ENCODE peak calls at places on chromosomes 6 and 20, in seven cellular contexts. One of them, this sample, is unnamed.

GRCh38 chr6:105765239-105765638 is 320.9 kb upstream of the PRDM1 start:
- DNase-seq in K562: no peak
- DNase-seq in HCT116: no peak
- DNase-seq in WTC11: no peak
- DNase-seq in HepG2: no peak
- DNase-seq in H1: no peak
- DNase-seq in GM12878: no peak
- DNase-seq in this sample: no peak

GRCh38 chr20:8131598-8132014 is 460 bp upstream of the PLCB1 start:
- DNase-seq in K562: no peak
- DNase-seq in WTC11: no peak
- DNase-seq in GM12878: no peak
- DNase-seq in HepG2: no peak
- DNase-seq in H1: no peak
- DNase-seq in HCT116: no peak
- DNase-seq in this sample: peak; percentile 26

GRCh38 chr6:33297406-33297955 is 1.3 kb downstream of the RGL2 start:
- DNase-seq in GM12878: no peak
- DNase-seq in WTC11: peak; percentile 79
- DNase-seq in HCT116: no peak
- DNase-seq in H1: no peak
- DNase-seq in HepG2: no peak
- DNase-seq in K562: peak; percentile 50
- DNase-seq in this sample: no peak

GRCh38 chr20:54364365-54364764 is 111.0 kb upstream of the DOK5 start:
- DNase-seq in WTC11: no peak
- DNase-seq in H1: no peak
- DNase-seq in GM12878: no peak
- DNase-seq in HepG2: no peak
- DNase-seq in HCT116: no peak
- DNase-seq in K562: no peak
- DNase-seq in this sample: no peak

GRCh38 chr6:44664716-44665115 is 277.2 kb downstream of the CDC5L start:
- DNase-seq in GM12878: no peak
- DNase-seq in K562: no peak
- DNase-seq in HepG2: no peak
- DNase-seq in H1: no peak
- DNase-seq in WTC11: no peak
- DNase-seq in HCT116: no peak
- DNase-seq in this sample: no peak

GRCh38 chr6:162203287-162203686 is 524.3 kb downstream of the PRKN start:
- DNase-seq in HCT116: no peak
- DNase-seq in GM12878: no peak
- DNase-seq in H1: no peak
- DNase-seq in K562: no peak
- DNase-seq in HepG2: no peak
- DNase-seq in WTC11: no peak
- DNase-seq in this sample: no peak

GRCh38 chr6:28776269-28777146 is 147.3 kb downstream of the TRIM27 start:
- DNase-seq in HepG2: no peak
- DNase-seq in K562: peak; percentile 15
- DNase-seq in HCT116: no peak
- DNase-seq in GM12878: no peak
- DNase-seq in WTC11: no peak
- DNase-seq in H1: no peak
- DNase-seq in this sample: no peak

GRCh38 chr6:7723041-7723447 is 2.9 kb upstream of the BMP6 start:
- DNase-seq in HepG2: peak; percentile 79
- DNase-seq in GM12878: no peak
- DNase-seq in K562: peak; percentile 69
- DNase-seq in H1: peak; percentile 61
- DNase-seq in HCT116: peak; percentile 85
- DNase-seq in WTC11: peak; percentile 89
- DNase-seq in this sample: peak; percentile 62

GRCh38 chr6:106187424-106187982 is 101.4 kb downstream of the PRDM1 start:
- DNase-seq in HepG2: no peak
- DNase-seq in H1: no peak
- DNase-seq in HCT116: no peak
- DNase-seq in WTC11: no peak
- DNase-seq in GM12878: no peak
- DNase-seq in K562: no peak
- DNase-seq in this sample: no peak

GRCh38 chr20:20548527-20549266 is 163.7 kb downstream of the RALGAPA2 start:
- DNase-seq in HepG2: peak; percentile 85
- DNase-seq in GM12878: no peak
- DNase-seq in WTC11: no peak
- DNase-seq in HCT116: no peak
- DNase-seq in K562: no peak
- DNase-seq in H1: no peak
- DNase-seq in this sample: no peak

GRCh38 chr6:20907486-20908071 is 373.3 kb downstream of the CDKAL1 start:
- DNase-seq in GM12878: no peak
- DNase-seq in WTC11: peak; percentile 44
- DNase-seq in HCT116: no peak
- DNase-seq in H1: no peak
- DNase-seq in HepG2: no peak
- DNase-seq in K562: peak; percentile 15
- DNase-seq in this sample: no peak

GRCh38 chr6:22366214-22366613 is 69.4 kb upstream of the PRL start:
- DNase-seq in HepG2: no peak
- DNase-seq in K562: no peak
- DNase-seq in HCT116: no peak
- DNase-seq in H1: no peak
- DNase-seq in WTC11: no peak
- DNase-seq in GM12878: no peak
- DNase-seq in this sample: no peak

GRCh38 chr6:26097268-26097875 is 10.1 kb downstream of the HFE start:
- DNase-seq in HepG2: peak; percentile 75
- DNase-seq in HCT116: peak; percentile 55
- DNase-seq in WTC11: peak; percentile 68
- DNase-seq in H1: no peak
- DNase-seq in K562: peak; percentile 67
- DNase-seq in GM12878: no peak
- DNase-seq in this sample: peak; percentile 49

GRCh38 chr6:159254186-159254585 is 85.0 kb downstream of the FNDC1 start:
- DNase-seq in H1: no peak
- DNase-seq in WTC11: no peak
- DNase-seq in GM12878: no peak
- DNase-seq in HepG2: no peak
- DNase-seq in HCT116: no peak
- DNase-seq in K562: no peak
- DNase-seq in this sample: no peak
- TF ChIP-seq SP1 in H1: no peak
- TF ChIP-seq SP1 in WTC11: no peak
- TF ChIP-seq SP1 in GM12878: no peak
- TF ChIP-seq SP1 in HepG2: no peak
- TF ChIP-seq SP1 in HCT116: no peak
- TF ChIP-seq SP1 in K562: no peak
- TF ChIP-seq SP1 in this sample: no peak

DNA sequence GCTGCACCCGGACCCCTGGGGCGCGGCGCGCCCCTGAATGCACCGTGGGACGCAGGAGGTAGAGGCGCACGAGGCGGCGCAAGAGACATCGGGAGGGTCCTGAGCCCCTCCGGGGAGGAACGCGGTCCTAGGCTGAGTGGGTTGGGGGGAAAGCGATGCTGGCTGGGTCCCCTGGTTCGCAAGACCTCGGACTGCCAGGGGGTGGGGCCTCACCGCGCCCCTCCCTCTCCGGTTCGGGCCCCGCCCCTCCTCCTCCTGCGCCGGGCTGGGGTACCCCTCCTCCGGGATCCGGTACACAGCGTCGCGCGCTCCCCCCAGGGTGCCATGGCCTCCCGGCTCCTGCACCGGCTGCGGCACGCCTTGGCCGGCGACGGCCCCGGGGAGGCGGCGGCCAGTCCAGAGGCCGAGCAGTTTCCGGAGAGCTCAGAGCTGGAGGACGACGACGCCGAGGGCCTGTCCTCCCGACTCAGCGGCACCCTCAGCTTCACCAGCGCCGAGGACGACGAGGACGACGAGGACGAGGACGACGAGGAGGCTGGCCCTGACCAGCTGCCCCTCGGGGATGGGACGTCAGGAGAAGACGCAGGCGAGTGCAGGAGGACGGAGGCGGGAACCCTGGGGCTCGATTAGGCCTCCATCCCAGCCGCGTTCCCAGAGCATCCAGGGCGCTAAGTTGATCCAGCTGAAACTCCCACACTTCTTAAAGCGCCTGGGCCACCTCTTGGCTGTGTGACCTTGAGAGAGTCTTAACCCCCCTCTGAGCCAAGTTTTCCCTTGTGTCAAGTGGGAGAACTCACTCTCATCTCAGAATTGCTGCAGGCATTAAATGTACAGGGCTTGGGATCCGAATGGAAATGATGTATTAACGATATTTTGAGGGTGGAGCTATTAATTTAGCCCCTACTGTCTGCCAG is 541 bp downstream of the SNX21 start:
- DNase-seq in GM12878: no peak
- DNase-seq in HepG2: peak; percentile 47
- DNase-seq in H1: peak; percentile 59
- DNase-seq in WTC11: peak; percentile 87
- DNase-seq in HCT116: no peak
- DNase-seq in K562: peak; percentile 50
- DNase-seq in this sample: peak; percentile 73
- TF ChIP-seq SP1 in GM12878: no peak
- TF ChIP-seq SP1 in HepG2: peak; percentile 69
- TF ChIP-seq SP1 in H1: peak; percentile 15
- TF ChIP-seq SP1 in WTC11: peak; percentile 89
- TF ChIP-seq SP1 in HCT116: no peak
- TF ChIP-seq SP1 in K562: no peak
- TF ChIP-seq SP1 in this sample: no peak

GRCh38 chr20:10560681-10561080 is 113.1 kb downstream of the JAG1 start:
- DNase-seq in HepG2: no peak
- DNase-seq in K562: no peak
- DNase-seq in GM12878: no peak
- DNase-seq in HCT116: no peak
- DNase-seq in H1: no peak
- DNase-seq in WTC11: no peak
- DNase-seq in this sample: no peak

GRCh38 chr20:10559266-10559665 is 114.5 kb downstream of the JAG1 start:
- DNase-seq in WTC11: no peak
- DNase-seq in K562: no peak
- DNase-seq in H1: no peak
- DNase-seq in GM12878: no peak
- DNase-seq in HepG2: no peak
- DNase-seq in HCT116: no peak
- DNase-seq in this sample: no peak

GRCh38 chr20:10557685-10558084 is 116.1 kb downstream of the JAG1 start:
- DNase-seq in HepG2: no peak
- DNase-seq in K562: no peak
- DNase-seq in HCT116: no peak
- DNase-seq in H1: peak; percentile 15
- DNase-seq in WTC11: no peak
- DNase-seq in GM12878: no peak
- DNase-seq in this sample: no peak

GRCh38 chr20:10556519-10557083 is 117.2 kb downstream of the JAG1 start:
- DNase-seq in HepG2: no peak
- DNase-seq in GM12878: no peak
- DNase-seq in H1: no peak
- DNase-seq in HCT116: no peak
- DNase-seq in K562: no peak
- DNase-seq in WTC11: no peak
- DNase-seq in this sample: no peak

GRCh38 chr20:10558635-10559187 is 115.1 kb downstream of the JAG1 start:
- DNase-seq in H1: no peak
- DNase-seq in K562: no peak
- DNase-seq in HCT116: no peak
- DNase-seq in WTC11: no peak
- DNase-seq in HepG2: no peak
- DNase-seq in GM12878: peak; percentile 84
- DNase-seq in this sample: no peak
- TF ChIP-seq SP1 in H1: no peak
- TF ChIP-seq SP1 in K562: no peak
- TF ChIP-seq SP1 in HCT116: no peak
- TF ChIP-seq SP1 in WTC11: no peak
- TF ChIP-seq SP1 in HepG2: no peak
- TF ChIP-seq SP1 in GM12878: peak; percentile 56
- TF ChIP-seq SP1 in this sample: no peak

GRCh38 chr20:32829291-32830005 is 9.7 kb downstream of the MAPRE1 start:
- DNase-seq in WTC11: no peak
- DNase-seq in H1: no peak
- DNase-seq in HepG2: no peak
- DNase-seq in HCT116: no peak
- DNase-seq in GM12878: no peak
- DNase-seq in K562: no peak
- DNase-seq in this sample: no peak

GRCh38 chr20:32830437-32830836 is 10.7 kb downstream of the MAPRE1 start:
- DNase-seq in HCT116: no peak
- DNase-seq in K562: no peak
- DNase-seq in GM12878: no peak
- DNase-seq in H1: no peak
- DNase-seq in HepG2: no peak
- DNase-seq in WTC11: no peak
- DNase-seq in this sample: no peak

GRCh38 chr20:32823737-32824588 is 4.2 kb downstream of the MAPRE1 start:
- DNase-seq in K562: no peak
- DNase-seq in WTC11: no peak
- DNase-seq in GM12878: no peak
- DNase-seq in HCT116: no peak
- DNase-seq in H1: no peak
- DNase-seq in HepG2: peak; percentile 78
- DNase-seq in this sample: no peak

GRCh38 chr20:32831982-32832381 is 12.2 kb downstream of the MAPRE1 start:
- DNase-seq in H1: no peak
- DNase-seq in WTC11: no peak
- DNase-seq in HepG2: no peak
- DNase-seq in HCT116: no peak
- DNase-seq in K562: no peak
- DNase-seq in GM12878: no peak
- DNase-seq in this sample: no peak

GRCh38 chr20:32828029-32828666 is 8.4 kb downstream of the MAPRE1 start:
- DNase-seq in WTC11: no peak
- DNase-seq in H1: no peak
- DNase-seq in HepG2: no peak
- DNase-seq in GM12878: no peak
- DNase-seq in K562: no peak
- DNase-seq in HCT116: no peak
- DNase-seq in this sample: no peak
- TF ChIP-seq SP1 in WTC11: no peak
- TF ChIP-seq SP1 in H1: no peak
- TF ChIP-seq SP1 in HepG2: no peak
- TF ChIP-seq SP1 in GM12878: no peak
- TF ChIP-seq SP1 in K562: no peak
- TF ChIP-seq SP1 in HCT116: no peak
- TF ChIP-seq SP1 in this sample: no peak

DNA sequence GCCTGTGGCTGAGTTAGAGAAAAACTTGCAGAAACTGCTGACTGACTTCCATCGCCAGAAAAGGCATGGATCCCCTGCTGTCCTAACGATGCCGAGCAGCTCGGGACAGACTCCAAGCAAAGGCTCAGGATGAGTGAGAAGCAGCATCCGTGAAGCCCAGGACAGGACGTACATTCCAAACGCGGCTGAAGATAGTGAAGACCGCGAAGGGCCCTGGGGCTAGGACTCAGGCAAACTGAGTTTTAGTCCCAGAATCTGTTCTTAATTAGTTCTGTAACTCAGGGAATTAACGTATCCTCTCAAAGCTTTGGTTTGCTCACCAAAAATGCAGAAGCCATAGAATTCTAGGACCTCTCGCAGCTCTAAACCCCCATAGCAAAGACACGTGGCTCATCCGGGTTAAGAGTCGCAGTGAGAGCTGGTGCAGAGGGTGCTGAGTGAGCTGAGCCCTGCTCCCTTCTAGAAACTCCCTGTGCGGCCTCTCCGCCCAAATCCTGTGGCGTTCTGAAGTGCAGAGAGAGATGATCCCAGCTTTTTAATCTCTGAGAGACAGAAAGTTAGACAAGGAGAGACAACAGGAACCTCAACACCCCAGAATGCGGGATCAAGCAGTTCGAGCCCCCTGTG is 132.9 kb upstream of the THBS2 start:
- DNase-seq in GM12878: no peak
- DNase-seq in H1: no peak
- DNase-seq in HepG2: no peak
- DNase-seq in HCT116: no peak
- DNase-seq in K562: no peak
- DNase-seq in WTC11: no peak
- DNase-seq in this sample: no peak
- TF ChIP-seq SP1 in GM12878: no peak
- TF ChIP-seq SP1 in H1: no peak
- TF ChIP-seq SP1 in HepG2: no peak
- TF ChIP-seq SP1 in HCT116: no peak
- TF ChIP-seq SP1 in K562: no peak
- TF ChIP-seq SP1 in WTC11: no peak
- TF ChIP-seq SP1 in this sample: no peak

This sample was measured in HEK293T.